ENCODE peak calls at places on chromosomes 4 and X, in four cellular contexts. F is HepG2, W is GM12878, X is H1. E is an unnamed sample.

GRCh38 chr4:105369988-105370387 is 103.9 kb downstream of the PPA2 start:
- DNase-seq in F (no peak), W (no peak), X (no peak), E (no peak)

GRCh38 chrX:13899607-13900006 is 82.7 kb upstream of the GPM6B start:
- DNase-seq in F (no peak), W (no peak), X (no peak), E (no peak)

GRCh38 chrX:54923376-54923775 is 2.8 kb downstream of the TRO start:
- DNase-seq in F (no peak), W (no peak), X (no peak), E (no peak)

GRCh38 chr4:152104846-152105462 is 344.1 kb upstream of the GATB start:
- DNase-seq in F (no peak), W (no peak), X (no peak), E (no peak)

GRCh38 chr4:38491854-38492478 is 172.0 kb upstream of the KLF3 start:
- DNase-seq in F (no peak), W (no peak), X (no peak), E (peak)

GRCh38 chr4:123651127-123651526 is 254.5 kb downstream of the SPRY1 start:
- DNase-seq in F (no peak), W (no peak), X (no peak), E (no peak)

GRCh38 chr4:164956766-164957643 is 20.5 kb downstream of the TRIM61 start:
- DNase-seq in F (no peak), W (peak), X (peak), E (peak)

GRCh38 chr4:8015512-8015911 is 75.9 kb upstream of the AFAP1 start:
- DNase-seq in F (no peak), W (no peak), X (no peak), E (peak)

GRCh38 chrX:9942086-9942485 is 25.1 kb upstream of the CLDN34 start:
- DNase-seq in F (no peak), W (peak), X (no peak), E (no peak)

GRCh38 chr4:136412708-136413107 is 1119.6 kb downstream of the PCDH18 start:
- DNase-seq in F (no peak), W (no peak), X (no peak), E (no peak)

GRCh38 chrX:108447303-108447702 is 7.7 kb downstream of the COL4A5 start:
- DNase-seq in F (peak), W (no peak), X (no peak), E (no peak)

GRCh38 chr4:120692964-120693363 is 229.6 kb downstream of the PRDM5 start:
- DNase-seq in F (peak), W (no peak), X (no peak), E (no peak)

GRCh38 chr4:101818362-101818761 is 27.8 kb downstream of the BANK1 start:
- DNase-seq in F (no peak), W (no peak), X (no peak), E (no peak)

GRCh38 chrX:77785400-77785745 is 643 bp downstream of the ATRX start:
- DNase-seq in F (no peak), W (no peak), X (no peak), E (peak)

GRCh38 chr4:73770917-73771316 is 30.5 kb downstream of the CXCL8 start:
- DNase-seq in F (no peak), W (no peak), X (no peak), E (no peak)

GRCh38 chr4:113223001-113223400 is 173.5 kb downstream of the ANK2 start:
- DNase-seq in F (no peak), W (no peak), X (no peak), E (no peak)

GRCh38 chr4:73836373-73837269 is at the start of gene CXCL6:
- DNase-seq in F (no peak), W (no peak), X (peak), E (no peak)

GRCh38 chr4:155679343-155679742 is 12.7 kb downstream of the GUCY1A1 start:
- DNase-seq in F (no peak), W (no peak), X (no peak), E (no peak)

GRCh38 chrX:130228871-130229270 is 39.8 kb downstream of the ZNF280C start:
- DNase-seq in F (no peak), W (no peak), X (no peak), E (no peak)

GRCh38 chr4:86855572-86855971 is 6.4 kb upstream of the SLC10A6 start:
- DNase-seq in F (no peak), W (no peak), X (no peak), E (no peak)

GRCh38 chr4:1113311-1114009 is at the start of gene RNF212:
- DNase-seq in F (no peak), W (no peak), X (peak), E (no peak)
- TF ChIP-seq BRCA1 in F (no peak), W (no peak), X (no peak), E (no peak)

DNA sequence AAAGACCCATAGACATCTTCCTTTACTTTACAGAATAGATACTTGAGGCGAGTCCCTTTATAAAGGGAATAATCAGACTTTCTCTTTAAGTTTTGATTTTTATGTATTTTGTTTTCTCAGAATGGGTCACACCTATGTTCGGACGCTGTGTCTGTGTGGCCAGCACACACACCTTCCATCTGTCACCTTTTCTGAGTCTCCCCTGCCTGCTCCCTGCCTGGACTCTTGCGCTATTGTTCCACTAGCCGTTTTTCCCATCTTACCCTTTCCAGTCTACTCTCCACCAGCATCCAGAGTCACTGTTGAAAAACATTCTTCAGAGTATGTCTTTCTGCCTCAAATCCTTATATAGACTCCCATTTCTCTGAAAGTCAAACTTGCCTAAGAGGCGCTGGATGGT is 236.1 kb downstream of the MAML3 start:
- DNase-seq in F (no peak), W (no peak), X (no peak), E (no peak)
- TF ChIP-seq BRCA1 in F (no peak), W (no peak), X (no peak), E (no peak)

GRCh38 chr4:90798948-90799347 is 671.8 kb downstream of the CCSER1 start:
- DNase-seq in F (no peak), W (no peak), X (no peak), E (no peak)

GRCh38 chr4:90799895-90800294 is 672.7 kb downstream of the CCSER1 start:
- DNase-seq in F (no peak), W (no peak), X (no peak), E (no peak)
- TF ChIP-seq BRCA1 in F (no peak), W (no peak), X (no peak), E (no peak)

GRCh38 chr4:794911-795725 is 30.8 kb downstream of the CPLX1 start:
- DNase-seq in F (no peak), W (no peak), X (no peak), E (no peak)
- TF ChIP-seq BRCA1 in F (no peak), W (no peak), X (no peak), E (no peak)

DNA sequence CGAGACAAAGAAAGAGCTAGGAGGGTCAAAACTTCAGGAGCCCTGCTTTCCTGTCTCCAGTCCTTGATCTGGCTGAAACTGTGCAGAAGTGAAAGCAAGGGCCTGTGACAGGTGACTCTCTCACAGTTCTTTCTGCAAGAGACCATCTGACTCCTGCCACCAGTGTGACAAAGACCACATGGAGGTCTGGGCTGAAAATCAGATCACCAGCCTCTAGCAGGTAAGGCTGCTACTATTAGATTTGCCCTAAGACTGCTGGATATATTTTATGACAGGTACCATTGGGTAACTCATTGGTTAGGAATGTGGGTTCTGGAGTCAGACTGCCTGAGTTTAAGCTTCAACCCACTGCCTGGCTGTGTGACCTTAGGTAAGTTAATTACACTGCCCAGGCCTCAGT is 163.3 kb upstream of the SLC7A11 start:
- DNase-seq in F (no peak), W (peak), X (no peak), E (no peak)
- TF ChIP-seq BRCA1 in F (no peak), W (no peak), X (no peak), E (no peak)

GRCh38 chr4:33941854-33942253 is 2302.5 kb downstream of the ARAP2 start:
- DNase-seq in F (no peak), W (no peak), X (no peak), E (no peak)
- TF ChIP-seq BRCA1 in F (no peak), W (no peak), X (no peak), E (no peak)

GRCh38 chrX:39688576-39689373 is 409.0 kb downstream of the BCOR start:
- DNase-seq in F (peak), W (no peak), X (peak), E (peak)
- TF ChIP-seq BRCA1 in F (no peak), W (no peak), X (no peak), E (peak)

DNA sequence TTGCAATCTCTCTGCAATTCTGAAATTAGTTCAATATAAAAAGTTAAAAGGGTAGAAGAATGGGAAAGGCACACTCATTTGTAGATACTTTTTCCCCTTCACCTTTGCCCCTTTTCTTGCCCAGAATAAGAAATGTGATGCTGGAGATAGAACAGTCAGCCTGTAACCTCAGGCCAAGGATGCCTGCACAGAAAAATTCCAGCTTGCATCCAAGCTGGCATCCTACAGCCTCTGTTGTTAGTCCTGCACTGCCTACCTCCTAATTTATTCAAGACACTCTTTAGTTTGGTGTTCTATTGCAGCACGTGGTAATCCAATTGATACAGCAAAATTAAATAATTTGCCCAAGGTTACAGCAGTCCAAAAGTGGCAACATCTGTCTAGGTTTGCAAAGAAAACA is 9.7 kb upstream of the USO1 start:
- DNase-seq in F (no peak), W (no peak), X (peak), E (no peak)
- TF ChIP-seq BRCA1 in F (no peak), W (no peak), X (no peak), E (no peak)

DNA sequence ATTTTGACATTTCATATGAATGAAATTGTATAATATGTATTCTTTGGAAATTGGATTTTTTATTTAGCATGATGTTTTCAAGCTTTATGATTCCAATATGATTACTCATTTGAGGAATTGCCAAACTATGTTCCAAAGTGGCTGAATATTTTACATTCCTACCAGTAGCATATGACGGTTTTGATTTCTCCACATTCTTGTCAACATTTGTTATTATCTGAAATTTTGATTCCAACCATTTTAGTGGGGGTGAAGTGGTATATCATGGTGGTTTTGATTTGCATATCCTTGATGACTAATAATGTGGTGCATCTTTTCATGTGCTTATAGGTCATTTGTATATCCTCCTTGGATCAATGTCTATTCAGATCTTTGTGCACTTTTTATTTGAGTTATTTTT is 2.6 kb upstream of the BEX1 start:
- DNase-seq in F (no peak), W (no peak), X (no peak), E (no peak)
- TF ChIP-seq BRCA1 in F (no peak), W (no peak), X (no peak), E (no peak)

E was measured in K562.